ENCODE peak calls at places on chromosomes 6 and 20, in four cellular contexts. I is hepatocyte; P is AG09309; F is CD8-positive, alpha-beta T cell. S is an unnamed sample.

GRCh38 chr20:1390552-1391403 is 2.1 kb downstream of the FKBP1A start:
- DNase-seq in I (no peak), P (no peak), F (no peak), S (no peak)

GRCh38 chr20:47343007-47343472 is 13.5 kb downstream of the ZMYND8 start:
- DNase-seq in I (no peak), P (no peak), F (no peak), S (no peak)

GRCh38 chr6:15876406-15876805 is 213.6 kb upstream of the DTNBP1 start:
- DNase-seq in I (peak), P (no peak), F (no peak), S (no peak)

GRCh38 chr6:83615025-83615999 is 93.6 kb downstream of the SNAP91 start:
- DNase-seq in I (peak), P (peak), F (no peak), S (no peak)

GRCh38 chr6:82645536-82646230 is 282.1 kb downstream of the TPBG start:
- DNase-seq in I (no peak), P (no peak), F (no peak), S (no peak)

GRCh38 chr20:37383229-37383989 is 37.5 kb downstream of the SRC start:
- DNase-seq in I (peak), P (no peak), F (no peak), S (no peak)

GRCh38 chr20:8875586-8875985 is 193.3 kb upstream of the PLCB4 start:
- DNase-seq in I (no peak), P (no peak), F (no peak), S (no peak)

GRCh38 chr20:31704225-31705119 is 18.2 kb downstream of the BCL2L1 start:
- DNase-seq in I (peak), P (no peak), F (no peak), S (no peak)

GRCh38 chr6:106476326-106477105 is 116.0 kb downstream of the CRYBG1 start:
- DNase-seq in I (no peak), P (no peak), F (no peak), S (no peak)

GRCh38 chr6:36720251-36721141 is 22.9 kb downstream of the RAB44 start:
- DNase-seq in I (no peak), P (no peak), F (no peak), S (no peak)

GRCh38 chr20:4560667-4561066 is 161.0 kb upstream of the PRND start:
- DNase-seq in I (no peak), P (no peak), F (no peak), S (no peak)

GRCh38 chr6:64439274-64439673 is 803.7 kb downstream of the PHF3 start:
- DNase-seq in I (no peak), P (no peak), F (no peak), S (no peak)

GRCh38 chr6:15348528-15348927 is 102.7 kb downstream of the JARID2 start:
- DNase-seq in I (no peak), P (no peak), F (no peak), S (no peak)

GRCh38 chr6:31660224-31660997 is at the start of gene C6orf47:
- DNase-seq in I (peak), P (no peak), F (peak), S (peak)
- TF ChIP-seq CTCF in I (no peak), P (no peak), F (no peak), S (no peak)

DNA sequence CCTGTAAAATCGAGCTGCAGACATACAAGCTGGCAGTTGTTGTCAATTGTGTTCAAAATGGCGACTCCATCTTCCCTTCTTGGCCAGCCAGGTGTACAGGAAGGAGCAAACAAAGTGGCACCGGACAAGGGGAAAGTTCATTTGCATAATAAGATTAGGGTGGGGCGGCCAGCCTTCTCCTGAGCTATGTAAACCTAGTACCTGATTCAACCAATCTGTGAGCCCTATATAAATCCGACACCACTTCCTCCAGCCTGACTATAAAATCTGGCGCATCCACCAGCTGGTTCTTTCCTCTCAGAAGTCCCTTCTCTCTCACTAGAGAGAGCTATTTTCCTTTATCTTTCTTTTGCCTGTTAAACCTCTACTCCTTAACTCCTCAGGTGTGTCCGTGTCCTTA is 8.1 kb upstream of the HBS1L start:
- DNase-seq in I (peak), P (no peak), F (no peak), S (no peak)
- TF ChIP-seq CTCF in I (peak), P (peak), F (no peak), S (no peak)

DNA sequence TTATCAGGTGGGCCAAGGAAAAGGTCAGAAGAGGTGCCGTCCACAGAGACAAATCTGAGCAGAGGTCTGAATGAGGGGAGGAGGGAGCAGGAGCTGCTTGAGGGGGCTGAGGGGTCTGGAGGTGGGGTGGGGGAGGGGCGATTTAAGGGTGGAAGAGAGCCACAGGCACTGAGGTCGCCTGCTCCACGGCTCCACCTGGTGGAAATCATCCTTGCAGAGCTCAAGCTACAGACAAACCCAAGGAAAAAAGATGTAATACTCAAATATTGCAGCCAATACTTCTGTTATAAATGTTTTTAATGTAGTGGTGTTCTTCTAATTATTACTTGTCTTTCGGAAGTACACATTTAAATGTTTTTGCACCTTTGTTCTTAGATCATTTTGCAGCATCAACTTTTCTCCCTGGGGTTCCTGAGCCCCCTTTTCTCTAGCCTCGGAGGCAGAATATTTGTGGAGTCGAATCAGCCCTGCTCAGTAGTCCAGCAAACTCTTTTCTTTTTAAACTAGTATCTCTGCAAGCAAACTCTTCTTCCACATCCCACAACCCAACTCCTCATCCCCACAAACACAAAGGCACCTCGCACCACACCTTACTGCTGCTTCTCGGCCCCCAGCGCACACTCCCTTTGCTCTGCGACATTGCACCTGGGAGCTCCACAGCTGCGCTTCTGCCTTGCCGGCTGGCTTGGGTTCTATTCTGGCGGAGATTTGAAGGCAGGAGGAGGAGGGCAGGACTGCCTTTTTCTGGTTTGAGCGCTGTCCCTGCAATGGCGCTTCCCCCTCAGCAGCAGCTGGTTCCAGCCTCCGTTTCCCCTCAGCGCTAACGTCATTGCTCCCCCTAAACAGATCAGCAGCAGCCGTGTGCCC is 51.0 kb upstream of the TFAP2A start:
- DNase-seq in I (peak), P (no peak), F (no peak), S (peak)
- TF ChIP-seq CTCF in I (peak), P (peak), F (no peak), S (peak)

GRCh38 chr20:45937765-45938164 is 3.3 kb downstream of the PCIF1 start:
- DNase-seq in I (no peak), P (no peak), F (no peak), S (no peak)

GRCh38 chr20:45935416-45936046 is 1.0 kb downstream of the PCIF1 start:
- DNase-seq in I (no peak), P (no peak), F (no peak), S (no peak)

GRCh38 chr20:45934587-45935415 is at the start of gene PCIF1:
- DNase-seq in I (peak), P (peak), F (peak), S (peak)

GRCh38 chr20:45934046-45934586 is 367 bp upstream of the PCIF1 start:
- DNase-seq in I (peak), P (no peak), F (peak), S (peak)

DNA sequence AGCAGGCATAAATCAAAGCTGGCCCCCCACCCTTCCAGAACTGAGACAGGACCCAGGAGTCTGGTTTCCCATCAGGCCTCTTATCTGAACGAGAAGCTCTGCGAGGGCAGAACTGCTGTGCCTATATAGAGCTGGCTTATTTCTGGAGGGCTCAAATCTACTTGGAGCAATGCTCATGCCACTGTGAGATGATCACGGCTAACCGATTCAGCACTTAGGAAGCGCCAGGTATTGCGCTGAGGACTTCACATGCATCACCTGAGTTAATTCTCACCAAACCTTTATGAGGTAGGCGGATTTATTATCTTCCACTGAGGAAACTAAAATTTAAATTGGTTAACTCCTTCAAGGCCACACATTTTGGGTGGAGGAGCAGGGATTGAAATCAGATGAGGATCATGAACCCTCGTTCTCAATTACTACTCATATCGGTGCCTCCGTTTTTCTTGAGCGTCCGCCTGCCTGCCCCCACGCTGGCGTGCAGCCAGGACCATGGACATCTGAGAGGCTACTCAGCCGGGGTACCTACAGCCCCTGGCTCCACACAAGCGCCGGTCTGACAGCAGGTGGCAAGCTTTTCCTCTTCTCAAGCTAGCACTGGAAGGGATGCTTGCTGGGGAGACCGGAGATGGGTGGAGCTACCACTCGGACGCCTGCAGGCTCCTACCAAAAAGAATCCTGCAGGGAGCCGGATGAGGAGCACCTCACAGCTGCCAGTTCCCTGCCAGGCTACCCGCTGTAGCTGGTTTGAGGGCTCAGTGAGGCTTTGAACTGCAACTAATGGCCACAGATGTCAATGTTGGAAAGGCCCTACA is 1.0 kb upstream of the PCIF1 start:
- DNase-seq in I (peak), P (no peak), F (peak), S (peak)
- TF ChIP-seq CTCF in I (peak), P (peak), F (no peak), S (no peak)

DNA sequence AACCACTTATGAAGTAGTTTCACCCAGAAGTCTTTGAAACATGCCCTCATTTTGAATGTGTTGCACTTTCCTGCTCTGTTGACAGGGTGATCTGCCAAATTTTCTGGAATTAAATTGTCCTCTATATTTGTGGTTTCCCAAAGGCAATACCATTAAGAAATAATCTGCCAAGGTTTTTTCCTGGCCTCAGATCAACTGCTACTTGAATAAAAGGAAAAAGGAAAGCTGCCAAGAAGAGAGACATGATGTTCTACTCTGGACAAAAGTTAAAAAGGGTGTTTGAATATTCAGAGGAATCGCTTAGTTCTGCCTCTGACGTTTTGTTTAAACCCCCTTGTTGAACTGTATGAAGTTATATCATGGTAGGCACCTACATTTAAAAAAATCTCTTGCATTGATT is 37.4 kb upstream of the ARMH2 start:
- DNase-seq in I (no peak), P (no peak), F (no peak), S (no peak)
- TF ChIP-seq CTCF in I (no peak), P (no peak), F (no peak), S (no peak)

GRCh38 chr20:24506696-24507095 is 37.3 kb downstream of the SYNDIG1 start:
- DNase-seq in I (no peak), P (no peak), F (no peak), S (no peak)
- TF ChIP-seq CTCF in I (no peak), P (no peak), F (no peak), S (no peak)

DNA sequence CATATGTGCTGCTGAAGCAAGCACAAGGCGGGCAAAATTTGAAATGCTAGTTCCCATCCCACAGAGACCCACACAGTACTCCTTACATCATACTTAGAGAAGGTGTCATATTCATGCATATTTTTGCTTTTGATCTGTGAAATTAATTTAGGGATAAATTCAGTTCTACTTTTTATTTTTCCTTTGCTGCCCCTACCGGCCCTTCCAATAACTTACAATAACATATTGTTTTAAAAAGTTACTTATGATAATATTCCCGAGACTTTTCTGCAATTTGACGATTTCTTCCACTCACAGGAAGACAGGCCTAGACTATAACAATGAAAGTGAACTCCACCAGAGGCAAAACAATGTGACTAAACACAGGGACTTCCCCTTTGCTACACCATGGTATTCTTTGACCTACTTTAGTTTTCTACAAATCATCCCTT is 35.0 kb downstream of the SESN1 start:
- DNase-seq in I (no peak), P (no peak), F (no peak), S (no peak)
- TF ChIP-seq CTCF in I (no peak), P (peak), F (no peak), S (no peak)

GRCh38 chr6:158518196-158519127 is 41.4 kb upstream of the TMEM181 start:
- DNase-seq in I (peak), P (peak), F (no peak), S (peak)
- TF ChIP-seq CTCF in I (peak), P (peak), F (no peak), S (peak)

DNA sequence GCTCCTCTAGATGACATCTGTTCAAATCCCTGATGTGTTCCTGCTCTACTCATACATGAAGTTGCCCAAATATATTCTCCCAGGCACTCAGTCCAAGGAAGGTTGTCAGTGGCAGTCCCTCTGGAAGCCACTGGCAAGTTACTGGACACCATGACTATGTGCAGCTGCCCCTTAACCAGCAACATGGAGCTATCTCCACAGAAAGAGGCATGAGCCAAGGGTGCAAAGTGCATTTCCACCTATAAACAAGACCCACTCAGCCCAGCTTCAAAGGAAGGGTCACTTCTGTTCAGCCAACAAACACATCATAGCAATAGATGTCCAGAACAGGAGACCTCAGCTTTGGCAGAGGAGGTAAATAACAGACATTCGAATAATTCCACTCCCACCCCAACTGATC is 217.6 kb upstream of the PMEPA1 start:
- DNase-seq in I (no peak), P (no peak), F (no peak), S (no peak)
- TF ChIP-seq CTCF in I (no peak), P (no peak), F (no peak), S (no peak)

S was measured in nephron progenitor cell.